ENCODE peak calls at places on chromosome 1, in four cellular contexts. H is vagina; Q is CD4-positive, alpha-beta T cell; P is heart right ventricle. S is an unnamed sample. For H3K27me3, the result is how much of the 10 kb centered on the place peaks cover.

GRCh38 chr1:69090752-69091151 is 477.0 kb upstream of the LRRC7 start:
- DNase-seq in H (no peak), Q (no peak), P (no peak), S (no peak)

GRCh38 chr1:81179239-81179638 is 621.5 kb upstream of the ADGRL2 start:
- DNase-seq in H (no peak), Q (no peak), P (no peak), S (no peak)

GRCh38 chr1:233635765-233636502 is 22.0 kb downstream of the KCNK1 start:
- DNase-seq in H (no peak), Q (no peak), P (no peak), S (no peak)

GRCh38 chr1:198560093-198560638 is 19.7 kb upstream of the ATP6V1G3 start:
- DNase-seq in H (no peak), Q (no peak), P (no peak), S (no peak)

GRCh38 chr1:239987103-239987745 is 104.5 kb upstream of the FMN2 start:
- DNase-seq in H (no peak), Q (no peak), P (no peak), S (no peak)

GRCh38 chr1:245116131-245116530 is 38.7 kb upstream of the KIF26B start:
- DNase-seq in H (no peak), Q (no peak), P (no peak), S (no peak)

GRCh38 chr1:89531480-89532139 is 7.0 kb downstream of the LRRC8B start:
- DNase-seq in H (no peak), Q (no peak), P (no peak), S (no peak)

GRCh38 chr1:153792631-153793041 is 17.4 kb downstream of the SLC27A3 start:
- DNase-seq in H (no peak), Q (no peak), P (no peak), S (no peak)

GRCh38 chr1:159889821-159890252 is 10.1 kb downstream of the CFAP45 start:
- DNase-seq in H (no peak), Q (no peak), P (peak), S (no peak)

GRCh38 chr1:115331531-115332331 is 6.3 kb downstream of the NGF start:
- DNase-seq in H (no peak), Q (no peak), P (no peak), S (no peak)

GRCh38 chr1:7650801-7651200 is 120.3 kb upstream of the VAMP3 start:
- DNase-seq in H (no peak), Q (no peak), P (no peak), S (peak)

GRCh38 chr1:215526147-215526845 is 40.8 kb upstream of the KCTD3 start:
- DNase-seq in H (no peak), Q (no peak), P (no peak), S (no peak)

GRCh38 chr1:154442006-154442740 is 37.0 kb downstream of the IL6R start:
- DNase-seq in H (no peak), Q (no peak), P (no peak), S (no peak)

GRCh38 chr1:235972316-235973090 is 92.4 kb downstream of the NID1 start:
- DNase-seq in H (no peak), Q (no peak), P (no peak), S (no peak)

GRCh38 chr1:118960567-118961136 is 27.5 kb downstream of the TBX15 start:
- DNase-seq in H (no peak), Q (no peak), P (no peak), S (no peak)

GRCh38 chr1:152413909-152414308 is at the start of gene CRNN:
- DNase-seq in H (no peak), Q (no peak), P (no peak), S (no peak)

GRCh38 chr1:98926597-98926996 is 78.1 kb downstream of the PLPPR5 start:
- DNase-seq in H (no peak), Q (no peak), P (no peak), S (no peak)

GRCh38 chr1:17156108-17156507 is 36.9 kb upstream of the PADI2 start:
- DNase-seq in H (no peak), Q (no peak), P (no peak), S (no peak)

GRCh38 chr1:6262570-6263420 is 1.9 kb upstream of the GPR153 start:
- DNase-seq in H (no peak), Q (no peak), P (peak), S (peak)

GRCh38 chr1:24693827-24694379 is 50.8 kb downstream of the SRRM1 start:
- DNase-seq in H (no peak), Q (no peak), P (no peak), S (no peak)

GRCh38 chr1:101509370-101509769 is 272.6 kb downstream of the S1PR1 start:
- DNase-seq in H (no peak), Q (no peak), P (no peak), S (no peak)

GRCh38 chr1:46413596-46413985 is 19.5 kb downstream of the FAAH start:
- DNase-seq in H (no peak), Q (peak), P (no peak), S (no peak)

GRCh38 chr1:155128755-155129473 is 1.2 kb downstream of the EFNA1 start:
- DNase-seq in H (no peak), Q (no peak), P (peak), S (no peak)

GRCh38 chr1:48967318-48967717 is 190.6 kb upstream of the BEND5 start:
- DNase-seq in H (no peak), Q (no peak), P (no peak), S (no peak)

GRCh38 chr1:167968569-167968968 is 31.7 kb upstream of the MPC2 start:
- DNase-seq in H (no peak), Q (no peak), P (no peak), S (no peak)

GRCh38 chr1:167977245-167977644 is 40.4 kb upstream of the MPC2 start:
- DNase-seq in H (no peak), Q (no peak), P (no peak), S (no peak)

GRCh38 chr1:167974698-167975097 is 37.8 kb upstream of the MPC2 start:
- DNase-seq in H (no peak), Q (no peak), P (no peak), S (no peak)

DNA sequence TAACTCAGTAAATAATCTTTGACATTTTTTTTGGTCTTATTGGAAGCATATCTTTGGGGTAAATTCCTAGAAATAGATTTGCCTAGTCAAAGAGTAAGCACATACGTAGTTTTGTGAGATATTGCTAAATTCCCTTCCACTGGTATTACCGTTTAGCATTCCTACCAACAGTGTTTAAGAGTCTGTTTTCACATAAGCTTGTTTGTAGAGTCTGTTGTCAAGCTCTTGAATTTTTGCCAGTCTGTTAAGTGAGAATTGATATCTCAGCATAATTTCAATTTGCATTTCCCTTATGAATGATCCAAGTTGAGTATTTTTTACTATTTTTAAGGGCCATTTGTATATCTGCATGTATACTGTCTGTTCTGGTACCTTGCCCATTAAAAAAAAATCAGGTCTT is 37.0 kb upstream of the MPC2 start:
- DNase-seq in H (no peak), Q (no peak), P (no peak), S (no peak)
- H3K27ac ChIP-seq in H (no peak), Q (no peak), P (no peak), S (no peak)

DNA sequence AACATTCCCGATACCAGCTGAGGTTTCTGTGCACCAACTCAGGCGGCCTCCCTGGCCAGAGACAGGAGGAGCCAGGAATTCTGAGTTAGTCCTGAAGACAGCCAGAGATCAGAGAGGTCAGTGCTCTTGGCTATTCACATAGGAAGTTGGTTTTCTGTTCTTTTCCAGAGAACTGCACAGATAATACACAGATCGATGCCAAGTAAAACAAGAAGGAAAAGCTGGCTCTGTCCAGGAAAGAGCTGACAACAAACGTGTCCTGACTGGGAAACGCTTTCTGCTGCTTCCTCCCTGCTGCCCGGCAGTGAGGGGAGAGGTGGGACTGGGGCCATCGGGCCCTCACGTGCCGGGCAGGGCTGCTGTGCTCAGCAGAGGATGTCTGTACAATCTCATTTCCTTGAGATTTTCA is 211.2 kb upstream of the RAB4A start:
- DNase-seq in H (no peak), Q (no peak), P (peak), S (no peak)
- TF ChIP-seq CTCF in H (no peak), Q (no peak), P (no peak), S (no peak)

GRCh38 chr1:44417351-44418021 is 12.4 kb downstream of the RNF220 start:
- DNase-seq in H (no peak), Q (no peak), P (no peak), S (no peak)

GRCh38 chr1:44418022-44418673 is 13.1 kb downstream of the RNF220 start:
- DNase-seq in H (no peak), Q (no peak), P (no peak), S (no peak)

GRCh38 chr1:44412591-44412990 is 7.5 kb downstream of the RNF220 start:
- DNase-seq in H (no peak), Q (no peak), P (no peak), S (no peak)

GRCh38 chr1:44413740-44414139 is 8.7 kb downstream of the RNF220 start:
- DNase-seq in H (no peak), Q (no peak), P (no peak), S (no peak)

GRCh38 chr1:44416408-44416807 is 11.4 kb downstream of the RNF220 start:
- DNase-seq in H (no peak), Q (no peak), P (no peak), S (no peak)
- H3K27me3 ChIP-seq in H (under half), Q (half or more), P (half or more), S (under half)

DNA sequence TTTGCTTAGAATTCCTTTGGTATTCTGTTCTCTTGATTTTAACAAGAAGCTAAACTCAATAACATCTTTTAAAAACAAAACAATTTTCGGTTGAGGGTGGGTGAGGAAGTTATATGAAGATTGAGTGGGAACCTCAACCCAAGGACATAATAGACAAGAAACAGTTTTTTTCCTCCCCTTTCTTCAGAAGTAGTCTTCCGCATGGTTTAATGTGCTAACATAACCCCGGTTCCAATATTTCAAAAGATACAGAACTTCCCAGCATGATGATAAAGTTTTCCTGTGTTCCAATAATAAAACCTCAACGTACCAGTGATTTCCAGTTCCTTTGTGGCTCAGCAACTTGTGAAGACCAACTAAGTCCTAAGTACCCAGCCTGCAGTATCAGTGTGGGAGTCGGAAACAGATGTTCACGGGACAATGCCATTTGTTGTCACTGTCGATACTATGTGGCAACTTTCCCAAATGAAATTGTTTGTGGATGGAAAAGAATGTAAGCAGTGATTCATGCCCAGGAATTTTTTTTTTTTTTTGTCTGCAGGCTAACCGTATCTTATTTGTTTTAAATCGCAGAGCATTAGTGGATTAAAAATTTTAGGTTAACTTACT is 48.5 kb downstream of the NR5A2 start:
- DNase-seq in H (no peak), Q (no peak), P (peak), S (no peak)
- H3K27ac ChIP-seq in H (no peak), Q (no peak), P (peak), S (no peak)

GRCh38 chr1:204089044-204089751 is 16.3 kb downstream of the SOX13 start:
- DNase-seq in H (no peak), Q (no peak), P (peak), S (no peak)
- TF ChIP-seq CTCF in H (no peak), Q (no peak), P (no peak), S (no peak)

GRCh38 chr1:157235307-157235706 is 97.1 kb upstream of the ETV3 start:
- DNase-seq in H (no peak), Q (no peak), P (no peak), S (no peak)

GRCh38 chr1:157237522-157237921 is 99.3 kb upstream of the ETV3 start:
- DNase-seq in H (no peak), Q (no peak), P (no peak), S (no peak)

GRCh38 chr1:157236072-157236471 is 97.9 kb upstream of the ETV3 start:
- DNase-seq in H (no peak), Q (no peak), P (no peak), S (no peak)

GRCh38 chr1:157233131-157233530 is 94.9 kb upstream of the ETV3 start:
- DNase-seq in H (no peak), Q (no peak), P (no peak), S (no peak)

DNA sequence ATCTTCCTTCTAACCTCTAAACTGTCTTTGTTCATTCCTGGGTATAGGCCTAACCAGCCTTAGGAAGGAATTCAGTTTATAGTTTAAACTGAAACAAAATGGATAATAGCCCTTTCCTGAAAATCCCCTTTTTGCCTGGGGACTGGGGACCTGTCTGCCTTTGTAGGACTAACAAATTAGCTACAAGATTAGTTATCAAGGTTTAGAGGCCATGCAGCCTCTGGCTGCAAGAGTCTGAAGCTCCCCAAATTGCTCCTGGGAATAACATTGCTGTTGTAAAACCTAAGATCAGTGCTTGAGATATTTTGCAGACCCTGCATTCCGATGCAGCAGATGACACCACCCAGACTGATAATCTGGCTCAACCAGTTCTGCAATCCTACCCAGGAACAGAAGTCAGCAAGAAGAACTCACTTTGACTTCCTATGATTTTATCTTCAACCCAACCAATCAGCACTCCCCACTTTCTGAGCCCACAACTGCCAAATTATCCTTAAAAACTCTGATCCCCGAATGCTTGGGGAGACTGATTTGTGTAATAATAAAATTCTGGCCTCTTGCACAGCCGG is 96.6 kb upstream of the ETV3 start:
- DNase-seq in H (no peak), Q (no peak), P (no peak), S (no peak)
- H3K27me3 ChIP-seq in H (under half), Q (under half), P (under half), S (under half)

DNA sequence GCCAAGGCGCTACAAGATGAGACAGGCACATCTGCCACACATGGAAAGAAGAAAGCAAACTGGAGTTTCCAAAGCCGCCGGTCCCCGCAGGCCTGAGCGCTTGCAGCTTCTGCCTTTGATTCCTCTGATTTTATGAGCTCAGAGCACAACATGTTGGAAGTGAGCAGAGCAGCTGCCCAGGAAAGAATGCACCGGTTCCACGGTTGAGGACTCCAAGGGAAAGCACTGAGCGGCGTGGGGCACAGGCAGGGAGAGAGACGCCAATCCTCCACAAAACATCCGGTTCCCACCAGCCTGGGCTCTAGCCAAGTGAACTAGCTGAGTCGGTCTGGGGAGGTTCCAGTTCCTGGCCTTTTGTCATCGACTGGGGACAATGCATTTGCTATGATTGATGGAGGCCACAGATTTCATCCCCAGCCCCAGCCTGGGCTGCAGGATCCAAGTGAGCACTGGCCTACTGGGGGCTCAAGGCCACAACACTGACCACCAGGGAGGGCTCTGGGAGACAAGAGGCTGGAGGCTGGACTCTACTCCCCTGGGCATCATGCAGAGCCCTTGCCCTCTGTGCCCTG is 253.1 kb upstream of the IRF2BP2 start:
- DNase-seq in H (no peak), Q (no peak), P (peak), S (no peak)
- H3K27ac ChIP-seq in H (peak), Q (no peak), P (peak), S (peak)

GRCh38 chr1:156502396-156502748 is 1.8 kb upstream of the MEF2D start:
- DNase-seq in H (no peak), Q (no peak), P (no peak), S (no peak)

GRCh38 chr1:156500578-156500846 is at the start of gene MEF2D:
- DNase-seq in H (no peak), Q (no peak), P (no peak), S (no peak)

GRCh38 chr1:156499703-156500577 is 635 bp downstream of the MEF2D start:
- DNase-seq in H (no peak), Q (peak), P (peak), S (peak)

GRCh38 chr1:156499194-156499702 is 1.3 kb downstream of the MEF2D start:
- DNase-seq in H (no peak), Q (no peak), P (no peak), S (no peak)

DNA sequence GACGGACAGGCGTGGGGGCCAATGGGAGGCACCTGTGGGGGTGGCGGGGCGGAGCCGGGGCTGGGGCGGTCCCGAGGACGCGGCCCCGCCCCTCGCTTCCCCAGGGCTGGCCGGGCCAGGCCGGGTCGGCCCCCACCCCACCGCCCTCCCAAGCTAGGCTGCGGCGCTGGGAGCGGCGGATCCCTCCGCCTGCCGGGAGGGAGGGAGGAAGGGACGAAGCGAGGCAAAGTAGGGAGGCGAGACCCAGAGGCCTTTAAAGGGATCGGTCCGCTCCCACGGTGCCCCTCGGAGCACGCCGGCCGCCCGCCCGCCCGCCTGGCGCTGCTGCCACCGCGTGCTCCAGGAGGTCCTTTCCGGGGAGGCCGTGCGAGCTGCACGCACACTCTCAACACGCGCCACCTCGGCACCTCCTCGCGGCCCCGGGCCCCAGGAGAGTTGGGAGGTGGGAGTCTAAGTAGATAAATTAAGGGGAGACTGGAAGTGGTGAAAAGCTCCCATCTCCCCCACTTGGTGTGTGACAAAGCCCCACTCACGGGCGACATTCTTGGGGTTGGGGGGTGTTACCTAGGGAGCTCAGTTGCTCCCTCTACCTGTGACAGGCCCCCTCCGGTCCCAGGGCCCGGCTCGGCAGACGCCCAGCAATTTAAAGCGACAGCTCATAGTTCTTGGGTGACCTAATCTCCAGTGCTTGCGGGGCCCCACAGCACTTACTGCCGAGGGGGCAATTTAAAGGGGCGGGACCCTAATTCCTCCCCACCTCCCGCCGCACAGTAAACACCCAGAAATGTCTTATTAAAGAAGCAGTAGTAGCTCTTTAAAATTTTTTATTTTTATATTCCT is 492 bp upstream of the MEF2D start:
- DNase-seq in H (no peak), Q (peak), P (peak), S (peak)
- TF ChIP-seq CTCF in H (peak), Q (peak), P (peak), S (peak)

GRCh38 chr1:205017766-205018165 is 25.2 kb upstream of the CNTN2 start:
- DNase-seq in H (no peak), Q (no peak), P (no peak), S (no peak)

GRCh38 chr1:205015241-205015640 is 27.8 kb upstream of the CNTN2 start:
- DNase-seq in H (no peak), Q (no peak), P (no peak), S (no peak)

GRCh38 chr1:205016075-205016474 is 26.9 kb upstream of the CNTN2 start:
- DNase-seq in H (no peak), Q (no peak), P (no peak), S (no peak)

GRCh38 chr1:205017036-205017435 is 26.0 kb upstream of the CNTN2 start:
- DNase-seq in H (no peak), Q (no peak), P (no peak), S (no peak)

DNA sequence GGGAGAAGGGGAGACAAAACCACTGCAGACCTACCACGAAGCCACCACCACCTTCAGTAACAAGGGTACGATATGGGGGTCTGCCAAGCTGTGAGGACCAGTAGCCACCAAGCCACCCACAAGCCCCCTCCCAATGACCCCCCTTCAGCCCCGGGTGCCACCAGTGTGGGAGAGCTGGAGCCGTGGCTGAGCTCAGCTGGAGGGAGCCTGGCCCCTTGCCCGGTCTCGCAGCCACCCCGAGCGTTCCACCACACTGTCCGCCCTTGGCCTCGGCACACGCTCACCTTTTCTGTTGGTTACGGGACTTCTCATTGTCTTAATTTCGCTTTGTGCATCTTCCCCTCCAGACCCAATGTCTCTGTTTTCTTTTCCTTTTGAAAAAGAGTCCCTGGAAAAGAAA is 26.4 kb upstream of the CNTN2 start:
- DNase-seq in H (no peak), Q (no peak), P (no peak), S (no peak)
- H3K27me3 ChIP-seq in H (under half), Q (under half), P (under half), S (under half)

S was measured in lung.